ENCODE peak calls at places on chromosomes 1 and 21, in eight cellular contexts. C is cardiac muscle cell; A is CD8-positive, alpha-beta memory T cell; B is NB4; I is lower leg skin; O is spleen; X is psoas muscle; Q is astrocyte of the cerebellum. J is an unnamed sample.

GRCh38 chr1:53376742-53377437 is 49.0 kb upstream of the LRP8 start:
- DNase-seq in Q (no peak), I (peak), B (no peak), C (no peak), A (no peak), X (peak), O (peak), J (no peak)

GRCh38 chr1:49046305-49046704 is 269.6 kb upstream of the BEND5 start:
- DNase-seq in I (no peak), C (no peak), B (no peak), A (no peak), Q (no peak), X (no peak), O (no peak), J (no peak)

GRCh38 chr1:20495661-20496060 is 9.7 kb upstream of the CAMK2N1 start:
- DNase-seq in I (no peak), C (no peak), X (no peak), Q (no peak), B (no peak), A (no peak), O (no peak), J (no peak)

GRCh38 chr1:72288886-72289285 is 6.5 kb upstream of the NEGR1 start:
- DNase-seq in B (peak), I (no peak), X (no peak), Q (no peak), C (no peak), A (no peak), O (no peak), J (no peak)

GRCh38 chr1:232305020-232305419 is 324.9 kb downstream of the SIPA1L2 start:
- DNase-seq in O (no peak), Q (no peak), C (no peak), A (no peak), I (no peak), B (no peak), X (no peak), J (no peak)

GRCh38 chr1:8939362-8939995 is 6.2 kb upstream of the CA6 start:
- DNase-seq in B (peak), I (no peak), A (no peak), X (no peak), C (no peak), Q (no peak), O (no peak), J (no peak)

GRCh38 chr1:245155186-245156040 is 628 bp downstream of the KIF26B start:
- DNase-seq in X (no peak), B (peak), O (no peak), A (no peak), C (peak), Q (no peak), I (peak), J (no peak)

GRCh38 chr21:40516336-40516735 is 330.6 kb downstream of the DSCAM start:
- DNase-seq in B (peak), I (no peak), Q (no peak), A (no peak), X (no peak), O (no peak), C (peak), J (no peak)

GRCh38 chr1:203769505-203770343 is 4.7 kb downstream of the LAX1 start:
- DNase-seq in A (no peak), X (peak), Q (peak), I (peak), C (peak), O (no peak), B (peak), J (peak)

GRCh38 chr1:99680258-99680657 is 34.3 kb downstream of the PALMD start:
- DNase-seq in O (no peak), Q (no peak), B (no peak), X (no peak), I (no peak), A (no peak), C (no peak), J (no peak)

GRCh38 chr1:211695135-211695816 is 19.9 kb upstream of the NEK2 start:
- DNase-seq in O (peak), X (no peak), I (no peak), Q (no peak), A (peak), C (no peak), B (peak), J (no peak)

GRCh38 chr1:39190096-39190495 is 14.4 kb upstream of the MACF1 start:
- DNase-seq in Q (no peak), C (no peak), O (no peak), X (no peak), I (no peak), B (no peak), A (no peak), J (no peak)

GRCh38 chr1:161185282-161185682 is 8.0 kb upstream of the B4GALT3 start:
- DNase-seq in X (peak), A (peak), B (peak), Q (peak), I (peak), C (no peak), O (peak), J (no peak)

GRCh38 chr1:229027622-229028182 is 243.2 kb upstream of the RAB4A start:
- DNase-seq in B (peak), X (no peak), C (no peak), Q (no peak), O (no peak), A (no peak), I (no peak), J (no peak)

GRCh38 chr1:29481031-29481430 is 244.7 kb downstream of the PTPRU start:
- DNase-seq in I (peak), A (no peak), B (no peak), X (no peak), C (no peak), O (peak), Q (no peak), J (no peak)

GRCh38 chr1:29475256-29475800 is 239.0 kb downstream of the PTPRU start:
- DNase-seq in X (no peak), Q (no peak), I (peak), A (no peak), C (no peak), O (peak), B (no peak), J (no peak)

GRCh38 chr1:29482064-29482463 is 245.7 kb downstream of the PTPRU start:
- DNase-seq in B (no peak), X (no peak), I (no peak), Q (no peak), C (no peak), O (no peak), A (no peak), J (no peak)

GRCh38 chr1:29478046-29478791 is 241.9 kb downstream of the PTPRU start:
- DNase-seq in B (no peak), O (peak), I (peak), C (peak), Q (no peak), A (no peak), X (no peak), J (no peak)

DNA sequence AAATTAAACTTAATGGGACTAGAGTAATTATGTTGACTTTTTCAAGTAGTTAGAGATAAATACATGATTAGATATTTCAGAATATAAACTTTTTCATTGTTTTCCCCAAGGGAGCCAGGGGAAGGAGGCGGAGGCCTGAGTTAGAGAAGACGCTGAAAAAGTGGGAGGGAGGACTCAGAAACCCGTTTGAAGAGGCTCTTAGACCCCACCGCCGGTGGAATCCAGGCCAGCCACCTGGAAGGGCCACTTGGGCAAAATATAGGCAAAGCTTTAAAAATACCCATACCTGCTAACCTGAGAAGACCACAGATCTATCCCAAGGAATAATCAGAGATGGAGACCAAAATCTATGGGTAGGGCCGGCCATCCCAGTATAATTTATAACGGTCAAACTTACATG is 242.6 kb downstream of the PTPRU start:
- DNase-seq in B (no peak), O (peak), Q (no peak), X (no peak), C (no peak), I (peak), A (no peak), J (no peak)
- H3K4me3 ChIP-seq in B (no peak), O (no peak), Q (no peak), X (no peak), C (no peak), I (no peak), A (no peak), J (no peak)

DNA sequence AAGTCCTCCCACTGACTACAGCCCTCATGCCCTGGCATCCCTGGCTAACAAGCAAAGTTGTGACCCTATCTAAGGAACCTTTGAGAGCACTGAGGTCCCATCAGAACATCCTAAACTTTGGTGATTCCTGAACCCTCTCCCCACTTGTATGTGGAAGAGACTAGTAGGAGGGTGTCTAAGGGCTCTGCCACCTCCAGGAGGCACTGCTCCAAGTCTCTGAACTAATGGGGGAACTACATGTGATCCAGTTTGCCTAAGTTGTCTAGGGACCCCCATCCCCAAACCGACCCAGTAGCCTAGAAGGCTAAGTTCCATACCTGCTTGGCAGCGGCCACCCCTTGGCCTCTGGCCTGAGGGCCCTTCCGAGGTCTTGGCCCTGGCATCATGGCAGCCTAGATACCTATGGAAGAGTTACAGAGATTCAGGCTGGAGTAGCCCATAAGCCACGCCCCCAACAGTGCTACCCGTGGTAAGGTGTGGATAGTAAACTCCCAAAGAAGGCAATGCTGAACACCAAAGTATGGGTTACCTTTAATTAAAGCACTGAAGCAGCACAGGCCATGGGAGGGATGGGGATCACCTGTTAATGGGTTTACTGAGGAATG is 1.7 kb downstream of the CC2D1B start:
- DNase-seq in X (no peak), A (no peak), B (no peak), I (peak), O (no peak), C (no peak), Q (no peak), J (no peak)
- H3K4me3 ChIP-seq in X (peak), A (peak), B (peak), I (no peak), O (peak), C (no peak), Q (peak), J (no peak)

GRCh38 chr1:65146908-65147423 is 1.0 kb upstream of the AK4 start:
- DNase-seq in O (no peak), A (no peak), I (no peak), B (peak), Q (peak), X (no peak), C (no peak), J (no peak)

GRCh38 chr1:65148548-65149390 is 766 bp downstream of the AK4 start:
- DNase-seq in I (peak), O (peak), A (peak), C (peak), B (peak), X (peak), Q (no peak), J (no peak)

GRCh38 chr1:65149753-65150463 is 1.9 kb downstream of the AK4 start:
- DNase-seq in B (no peak), O (no peak), X (no peak), Q (no peak), C (no peak), A (no peak), I (peak), J (no peak)

GRCh38 chr1:65149391-65149729 is 1.4 kb downstream of the AK4 start:
- DNase-seq in A (no peak), Q (no peak), C (no peak), I (no peak), B (no peak), X (no peak), O (no peak), J (no peak)

DNA sequence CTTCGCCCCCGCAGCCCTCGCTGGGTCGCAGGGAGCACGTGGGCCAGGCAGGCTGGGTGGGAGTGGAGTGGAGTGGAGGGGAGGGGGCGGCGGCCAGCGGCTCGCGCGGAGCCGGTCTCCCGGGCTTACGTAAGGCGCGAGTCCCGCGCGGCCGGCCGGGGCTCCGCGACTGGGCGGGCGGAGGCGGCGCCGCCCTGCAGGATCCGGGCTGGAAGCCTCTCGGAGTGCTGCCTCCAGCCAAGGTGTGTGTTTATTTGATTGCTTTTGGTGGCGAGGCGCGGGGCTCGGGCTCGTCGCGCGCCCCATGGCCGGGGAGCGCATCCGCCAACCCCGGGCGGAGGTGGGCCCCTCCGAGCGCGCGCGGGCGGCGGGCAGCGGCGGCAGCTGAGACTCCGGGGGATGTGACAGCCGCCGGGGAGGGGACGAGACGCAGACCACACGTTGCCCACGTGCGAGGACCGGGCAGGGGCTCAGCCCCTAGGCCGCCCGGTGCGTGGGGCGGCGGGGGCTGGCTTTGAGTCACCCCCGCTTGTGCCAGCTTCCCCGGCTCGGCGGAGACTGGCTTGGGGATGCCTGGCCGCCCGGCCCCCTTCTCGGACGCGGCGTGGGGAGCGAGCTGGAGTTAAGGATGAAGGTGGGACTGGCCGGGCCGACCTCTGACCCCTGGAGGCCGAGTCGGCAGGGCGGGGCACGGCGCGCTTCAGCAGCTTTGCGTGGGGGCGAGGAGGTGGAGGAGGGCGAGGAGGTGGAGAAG is 402 bp upstream of the AK4 start:
- DNase-seq in X (peak), Q (no peak), I (peak), C (peak), B (peak), O (peak), A (peak), J (no peak)
- H3K4me3 ChIP-seq in X (peak), Q (peak), I (peak), C (peak), B (no peak), O (peak), A (peak), J (peak)

GRCh38 chr1:156692409-156692957 is 12.9 kb downstream of the CRABP2 start:
- DNase-seq in I (no peak), A (no peak), Q (no peak), X (no peak), O (no peak), B (no peak), C (no peak), J (no peak)

GRCh38 chr1:156694563-156694962 is 10.8 kb downstream of the CRABP2 start:
- DNase-seq in C (no peak), O (no peak), I (no peak), X (no peak), B (no peak), Q (no peak), A (no peak), J (no peak)

GRCh38 chr1:156691665-156692408 is 13.5 kb downstream of the CRABP2 start:
- DNase-seq in I (no peak), Q (no peak), X (no peak), C (peak), A (no peak), B (peak), O (no peak), J (peak)

GRCh38 chr1:156692958-156693857 is 12.2 kb downstream of the CRABP2 start:
- DNase-seq in Q (no peak), B (peak), I (no peak), C (peak), X (no peak), A (no peak), O (no peak), J (no peak)

DNA sequence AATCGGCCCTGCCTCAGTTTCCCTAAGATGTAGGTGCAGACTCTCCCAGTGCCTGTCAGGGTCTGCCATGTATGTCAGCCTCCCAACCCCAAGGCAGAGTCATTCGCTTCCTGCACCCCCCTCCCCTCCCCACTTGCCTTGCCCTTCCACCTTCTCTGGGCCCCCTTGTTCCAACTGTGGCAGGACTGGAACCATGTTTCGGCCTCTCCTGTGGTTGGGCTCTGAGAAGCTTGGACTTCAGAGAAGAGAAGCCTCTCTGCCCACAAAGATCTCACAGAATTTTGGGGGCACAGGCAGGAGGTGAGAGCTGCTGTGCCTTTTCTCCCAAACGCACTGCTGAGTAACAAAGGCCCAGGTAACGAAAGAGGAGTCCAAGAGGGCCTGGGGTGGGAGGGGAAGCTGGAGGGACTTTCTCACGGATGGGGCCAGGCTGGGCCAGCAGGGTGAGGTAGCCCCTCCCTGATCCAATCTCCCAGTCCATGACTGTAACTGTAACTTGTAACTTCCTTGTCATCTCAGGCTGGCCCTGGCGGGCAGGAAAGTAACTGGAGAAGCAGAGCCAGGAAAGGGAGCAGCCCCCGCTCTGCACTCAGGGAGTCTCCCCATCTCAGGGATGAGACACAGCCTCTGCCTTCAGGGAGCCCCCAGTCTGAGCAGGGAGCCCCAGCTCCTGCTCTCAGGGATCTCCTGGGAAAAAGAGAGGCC is 11.4 kb downstream of the CRABP2 start:
- DNase-seq in I (no peak), X (no peak), A (no peak), Q (no peak), B (no peak), O (no peak), C (peak), J (no peak)
- H3K4me3 ChIP-seq in I (no peak), X (no peak), A (no peak), Q (no peak), B (no peak), O (no peak), C (no peak), J (no peak)

GRCh38 chr1:78497196-78497595 is 6.4 kb downstream of the PTGFR start:
- DNase-seq in Q (no peak), X (no peak), A (no peak), O (no peak), C (no peak), B (no peak), I (no peak), J (no peak)
- H3K4me3 ChIP-seq in Q (no peak), X (no peak), A (no peak), O (no peak), C (no peak), B (no peak), I (no peak), J (no peak)

GRCh38 chr1:24540051-24540905 is 15.6 kb upstream of the NCMAP start:
- DNase-seq in Q (no peak), A (no peak), O (no peak), X (no peak), B (no peak), C (no peak), I (no peak), J (no peak)

GRCh38 chr1:24536391-24536840 is 19.5 kb upstream of the NCMAP start:
- DNase-seq in A (peak), O (peak), C (peak), I (no peak), Q (peak), X (no peak), B (peak), J (peak)

GRCh38 chr1:24535778-24536177 is 20.1 kb upstream of the NCMAP start:
- DNase-seq in X (no peak), Q (no peak), A (no peak), I (no peak), B (no peak), O (no peak), C (no peak), J (no peak)

GRCh38 chr1:24535021-24535424 is 20.9 kb upstream of the NCMAP start:
- DNase-seq in X (no peak), B (peak), Q (no peak), O (peak), C (no peak), A (peak), I (no peak), J (no peak)
- H3K4me3 ChIP-seq in X (peak), B (peak), Q (no peak), O (peak), C (no peak), A (peak), I (no peak), J (no peak)

GRCh38 chr1:247358920-247359319 is 27.3 kb upstream of the ZNF496 start:
- DNase-seq in A (no peak), C (no peak), Q (no peak), I (no peak), X (no peak), O (no peak), B (peak), J (no peak)

GRCh38 chr1:247357781-247358211 is 26.1 kb upstream of the ZNF496 start:
- DNase-seq in I (no peak), B (no peak), A (no peak), C (no peak), X (no peak), Q (no peak), O (no peak), J (peak)

GRCh38 chr1:247360116-247360898 is 28.6 kb upstream of the ZNF496 start:
- DNase-seq in Q (no peak), A (no peak), C (no peak), I (no peak), B (peak), X (no peak), O (peak), J (no peak)

GRCh38 chr1:247360991-247361721 is 29.5 kb upstream of the ZNF496 start:
- DNase-seq in A (no peak), O (no peak), Q (no peak), B (no peak), I (no peak), C (peak), X (peak), J (no peak)

DNA sequence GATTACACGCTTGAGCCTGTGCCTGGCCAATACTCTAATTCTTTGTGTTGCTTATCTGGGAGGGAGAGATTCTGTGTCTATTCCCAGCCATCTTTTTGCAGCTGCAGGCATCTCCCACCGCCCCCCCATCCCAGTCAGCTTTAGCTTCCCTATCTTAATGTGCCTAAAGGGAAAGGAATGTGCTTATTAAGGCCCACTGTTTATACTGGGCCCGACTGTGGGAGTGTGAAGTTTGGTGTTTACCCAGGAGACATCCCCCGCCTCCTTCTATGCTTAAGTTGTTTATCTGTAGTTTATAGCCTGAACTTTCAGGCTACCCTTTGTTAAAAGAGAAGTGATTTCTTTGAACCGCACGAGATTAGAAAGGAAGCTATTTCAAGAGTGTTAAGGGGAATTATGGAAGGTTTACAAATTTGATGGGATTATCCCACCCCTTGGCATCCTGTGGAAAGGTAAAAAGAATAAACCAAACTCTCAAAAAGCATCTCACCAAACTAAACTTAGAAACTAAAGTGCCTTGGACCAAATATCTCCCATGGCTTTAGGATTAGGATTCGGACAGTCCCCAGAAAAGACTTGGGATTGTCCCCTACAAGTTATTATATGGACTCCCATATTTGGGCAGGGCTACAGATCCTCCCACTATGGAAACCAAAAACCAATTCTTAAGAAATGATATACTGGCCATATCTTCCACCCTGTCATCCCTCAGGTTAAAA is 25.6 kb upstream of the ZNF496 start:
- DNase-seq in X (no peak), A (no peak), O (no peak), B (no peak), Q (no peak), C (no peak), I (no peak), J (no peak)
- H3K4me3 ChIP-seq in X (no peak), A (no peak), O (no peak), B (no peak), Q (no peak), C (no peak), I (no peak), J (no peak)

J was measured in kidney epithelial cell.